ENCODE peak calls at places on chromosomes 3 and 15, in four cellular contexts. G is OCI-LY7, S is Caco-2, X is psoas muscle. A is an unnamed sample.

GRCh38 chr3:48186993-48187578 is 1.1 kb downstream of the CDC25A start:
- DNase-seq in G (peak), S (no peak), X (no peak), A (no peak)

GRCh38 chr3:72492240-72492639 is 356.0 kb downstream of the SHQ1 start:
- DNase-seq in G (no peak), S (no peak), X (peak), A (no peak)

GRCh38 chr3:197490659-197491058 is 65.1 kb downstream of the BDH1 start:
- DNase-seq in G (no peak), S (no peak), X (no peak), A (no peak)

GRCh38 chr15:59247364-59247763 is 40.7 kb downstream of the LDHAL6B start:
- DNase-seq in G (peak), S (peak), X (no peak), A (no peak)

GRCh38 chr3:161150001-161150525 is 44.9 kb upstream of the B3GALNT1 start:
- DNase-seq in G (no peak), S (no peak), X (no peak), A (no peak)

GRCh38 chr15:48636511-48636910 is 9.0 kb downstream of the FBN1 start:
- DNase-seq in G (no peak), S (no peak), X (no peak), A (no peak)

GRCh38 chr3:152438706-152439105 is 170.0 kb downstream of the MBNL1 start:
- DNase-seq in G (no peak), S (no peak), X (no peak), A (no peak)

GRCh38 chr3:120780977-120781376 is 38.4 kb downstream of the GTF2E1 start:
- DNase-seq in G (no peak), S (no peak), X (peak), A (peak)

GRCh38 chr15:41881925-41882688 is 11.7 kb downstream of the SPTBN5 start:
- DNase-seq in G (no peak), S (no peak), X (no peak), A (no peak)

GRCh38 chr3:33046521-33046920 is 50.4 kb downstream of the GLB1 start:
- DNase-seq in G (no peak), S (no peak), X (no peak), A (no peak)

GRCh38 chr3:175149675-175150074 is 290.5 kb downstream of the NAALADL2 start:
- DNase-seq in G (peak), S (no peak), X (no peak), A (peak)

GRCh38 chr3:117135207-117135606 is 425.6 kb downstream of the TUSC7 start:
- DNase-seq in G (no peak), S (no peak), X (no peak), A (no peak)

GRCh38 chr3:66497288-66497972 is 3.4 kb downstream of the LRIG1 start:
- DNase-seq in G (peak), S (no peak), X (no peak), A (no peak)

GRCh38 chr3:159340877-159341500 is 539.1 kb downstream of the MFSD1 start:
- DNase-seq in G (no peak), S (no peak), X (no peak), A (no peak)

GRCh38 chr15:89121414-89121813 is 33.2 kb downstream of the ABHD2 start:
- DNase-seq in G (no peak), S (peak), X (no peak), A (no peak)

GRCh38 chr3:69384379-69384778 is 1.5 kb downstream of the FRMD4B start:
- DNase-seq in G (no peak), S (no peak), X (no peak), A (peak)

GRCh38 chr15:57509121-57509520 is 82.6 kb upstream of the MYZAP start:
- DNase-seq in G (no peak), S (no peak), X (no peak), A (no peak)

GRCh38 chr15:99406716-99407487 is 155.6 kb downstream of the LRRC28 start:
- DNase-seq in G (no peak), S (no peak), X (no peak), A (no peak)

GRCh38 chr3:46056686-46057085 is 29.4 kb upstream of the XCR1 start:
- DNase-seq in G (no peak), S (no peak), X (no peak), A (no peak)

GRCh38 chr3:101182734-101183133 is 137.6 kb downstream of the IMPG2 start:
- DNase-seq in G (no peak), S (no peak), X (no peak), A (no peak)

GRCh38 chr3:129312021-129312639 is 33.5 kb downstream of the HMCES start:
- DNase-seq in G (no peak), S (no peak), X (no peak), A (peak)

GRCh38 chr3:168807426-168807825 is 711.7 kb upstream of the GOLIM4 start:
- DNase-seq in G (no peak), S (no peak), X (no peak), A (no peak)

GRCh38 chr3:159762981-159763465 is 225.6 kb upstream of the IL12A start:
- DNase-seq in G (no peak), S (peak), X (peak), A (peak)

GRCh38 chr15:64755427-64755823 is 20.0 kb downstream of the RBPMS2 start:
- DNase-seq in G (no peak), S (no peak), X (no peak), A (no peak)
- TF ChIP-seq CTCF in G (no peak), S (no peak), X (no peak), A (no peak)

GRCh38 chr15:74843445-74843828 is 481 bp upstream of the ULK3 start:
- DNase-seq in G (no peak), S (no peak), X (no peak), A (no peak)
- TF ChIP-seq CTCF in G (peak), S (no peak), X (no peak), A (no peak)

GRCh38 chr3:125582707-125583106 is 12.6 kb downstream of the OSBPL11 start:
- DNase-seq in G (peak), S (peak), X (no peak), A (peak)
- TF ChIP-seq CTCF in G (peak), S (peak), X (no peak), A (peak)

GRCh38 chr3:9727743-9728142 is 3.8 kb upstream of the BRPF1 start:
- DNase-seq in G (no peak), S (no peak), X (no peak), A (no peak)

GRCh38 chr3:9730747-9731205 is 759 bp upstream of the BRPF1 start:
- DNase-seq in G (no peak), S (no peak), X (no peak), A (no peak)

GRCh38 chr3:9725775-9726174 is 5.8 kb upstream of the BRPF1 start:
- DNase-seq in G (no peak), S (no peak), X (no peak), A (no peak)

GRCh38 chr3:9729419-9729818 is 2.1 kb upstream of the BRPF1 start:
- DNase-seq in G (no peak), S (no peak), X (no peak), A (no peak)

GRCh38 chr3:9727041-9727595 is 4.4 kb upstream of the BRPF1 start:
- DNase-seq in G (peak), S (peak), X (no peak), A (no peak)
- TF ChIP-seq CTCF in G (peak), S (peak), X (no peak), A (peak)

DNA sequence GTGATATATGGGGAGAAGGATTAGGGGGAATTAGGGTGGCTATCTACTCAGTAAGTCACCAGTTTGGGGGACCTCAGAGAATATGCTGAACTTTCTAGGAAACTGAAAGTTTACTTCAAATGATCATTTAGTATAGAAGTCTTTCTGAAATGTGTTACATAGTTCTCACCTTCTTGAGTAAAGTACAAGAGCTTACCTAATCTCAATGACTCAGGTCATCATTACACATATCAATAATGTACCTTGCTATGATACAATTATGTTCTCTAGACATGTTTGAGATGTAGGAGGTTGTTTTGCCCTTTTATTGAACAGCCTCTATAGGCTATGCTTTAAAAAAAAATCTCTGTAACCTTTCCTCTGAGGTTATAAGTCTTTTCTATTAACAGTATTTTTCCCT is 50.7 kb downstream of the TMEM41A start:
- DNase-seq in G (no peak), S (no peak), X (no peak), A (no peak)
- TF ChIP-seq CTCF in G (no peak), S (no peak), X (no peak), A (no peak)

DNA sequence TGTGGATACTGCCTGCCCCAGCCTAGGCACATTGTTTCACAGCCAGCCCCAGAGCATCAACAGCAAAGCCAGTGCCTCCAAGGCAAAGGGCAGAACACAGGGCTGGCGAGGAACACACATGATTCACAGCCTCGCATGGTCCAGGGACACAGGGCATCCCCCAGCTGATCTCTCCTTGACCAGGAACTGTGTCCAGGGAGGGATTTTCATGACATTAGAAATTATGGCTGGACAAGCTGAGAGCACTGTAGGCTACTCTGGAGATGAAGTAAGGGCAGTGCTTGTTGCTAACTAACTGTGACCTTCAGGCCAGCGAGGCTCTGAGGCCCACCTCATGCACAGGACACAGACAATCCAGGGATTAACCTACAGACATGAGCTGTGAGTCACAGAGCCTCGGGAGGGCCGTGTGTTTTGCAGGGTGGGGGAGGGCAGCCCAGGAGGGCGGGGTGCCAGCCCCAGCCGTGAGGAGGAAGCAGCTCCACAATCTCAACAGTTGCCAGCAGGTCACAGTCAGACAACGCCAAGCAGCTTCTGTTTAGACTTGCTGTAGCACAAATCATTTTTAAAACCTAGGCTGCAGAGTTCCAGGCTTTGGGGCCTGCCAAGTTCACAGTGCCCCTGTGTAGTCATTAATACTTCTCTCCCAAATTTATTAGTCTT is 114.9 kb downstream of the ETFA start:
- DNase-seq in G (peak), S (peak), X (peak), A (no peak)
- TF ChIP-seq CTCF in G (no peak), S (no peak), X (no peak), A (no peak)

DNA sequence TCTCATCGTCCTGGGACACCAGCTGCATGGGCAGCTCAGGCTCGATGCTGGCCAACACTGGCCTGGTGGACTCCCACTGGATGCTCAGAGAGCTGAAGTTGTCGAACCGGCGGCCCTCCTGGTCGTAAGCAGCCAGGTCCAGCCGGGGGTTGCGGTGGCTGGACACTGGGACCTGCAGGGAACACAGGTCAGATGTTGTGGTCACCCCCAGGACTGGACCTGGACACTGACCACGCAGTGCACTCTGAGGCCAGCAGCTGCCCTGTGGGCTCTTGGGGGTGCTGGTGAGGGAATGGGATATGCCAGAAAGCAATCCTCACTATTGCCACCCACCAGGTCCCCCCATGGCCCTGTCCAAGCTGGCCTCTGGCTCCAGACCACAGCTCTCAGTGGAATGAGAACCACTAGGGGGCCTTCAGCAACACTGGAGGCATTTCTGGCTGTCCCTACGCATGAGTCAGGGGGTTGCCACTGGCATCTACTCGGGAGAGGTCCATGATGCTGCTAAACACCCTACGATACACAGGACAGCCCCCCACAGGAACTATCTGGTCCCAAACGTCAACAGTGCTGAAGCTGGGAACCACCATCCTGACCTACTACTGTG is 66.1 kb downstream of the NUP210 start:
- DNase-seq in G (no peak), S (peak), X (no peak), A (no peak)
- TF ChIP-seq CTCF in G (peak), S (peak), X (no peak), A (no peak)

GRCh38 chr15:70214266-70214665 is 116.5 kb upstream of the TLE3 start:
- DNase-seq in G (peak), S (peak), X (no peak), A (no peak)
- TF ChIP-seq CTCF in G (peak), S (peak), X (no peak), A (no peak)

GRCh38 chr3:183871541-183871940 is 13.1 kb downstream of the PARL start:
- DNase-seq in G (no peak), S (no peak), X (no peak), A (no peak)

GRCh38 chr3:183873986-183874385 is 10.7 kb downstream of the PARL start:
- DNase-seq in G (no peak), S (no peak), X (no peak), A (no peak)

GRCh38 chr3:183870563-183870962 is 14.1 kb downstream of the PARL start:
- DNase-seq in G (no peak), S (no peak), X (no peak), A (no peak)

GRCh38 chr3:183868804-183869203 is 15.9 kb downstream of the PARL start:
- DNase-seq in G (no peak), S (no peak), X (no peak), A (no peak)
- TF ChIP-seq CTCF in G (no peak), S (no peak), X (no peak), A (no peak)

GRCh38 chr3:128089135-128089534 is 34.5 kb downstream of the RUVBL1 start:
- DNase-seq in G (no peak), S (no peak), X (no peak), A (no peak)
- TF ChIP-seq CTCF in G (peak), S (no peak), X (no peak), A (no peak)

A was measured in GM13977.